ENCODE peak calls at places on chromosomes 4 and X, in four cellular contexts. One of them, this sample, is unnamed.

GRCh38 chr4:102554482-102554881 is 53.3 kb downstream of the NFKB1 start:
- DNase-seq in NAMALWA: no peak
- DNase-seq in gastrocnemius medialis: peak; percentile 53
- DNase-seq in pulmonary artery endothelial cell: no peak
- DNase-seq in this sample: no peak

GRCh38 chr4:123554819-123555499 is 158.4 kb downstream of the SPRY1 start:
- DNase-seq in pulmonary artery endothelial cell: no peak
- DNase-seq in gastrocnemius medialis: no peak
- DNase-seq in NAMALWA: no peak
- DNase-seq in this sample: no peak

GRCh38 chr4:4734425-4734824 is 125.0 kb upstream of the MSX1 start:
- DNase-seq in gastrocnemius medialis: no peak
- DNase-seq in pulmonary artery endothelial cell: no peak
- DNase-seq in NAMALWA: no peak
- DNase-seq in this sample: no peak

GRCh38 chrX:105552395-105552794 is 269.9 kb upstream of the NRK start:
- DNase-seq in NAMALWA: no peak
- DNase-seq in pulmonary artery endothelial cell: no peak
- DNase-seq in gastrocnemius medialis: no peak
- DNase-seq in this sample: no peak

GRCh38 chr4:92012899-92013867 is 290.6 kb upstream of the GRID2 start:
- DNase-seq in NAMALWA: no peak
- DNase-seq in pulmonary artery endothelial cell: no peak
- DNase-seq in gastrocnemius medialis: no peak
- DNase-seq in this sample: no peak

GRCh38 chr4:185115827-185116232 is 27.2 kb upstream of the SLC25A4 start:
- DNase-seq in NAMALWA: no peak
- DNase-seq in gastrocnemius medialis: peak; percentile 45
- DNase-seq in pulmonary artery endothelial cell: peak; percentile 49
- DNase-seq in this sample: no peak

GRCh38 chr4:8330821-8331566 is 61.4 kb downstream of the HTRA3 start:
- DNase-seq in pulmonary artery endothelial cell: no peak
- DNase-seq in NAMALWA: no peak
- DNase-seq in gastrocnemius medialis: peak; percentile 82
- DNase-seq in this sample: no peak

GRCh38 chrX:71976753-71977152 is 66.1 kb downstream of the NHSL2 start:
- DNase-seq in pulmonary artery endothelial cell: no peak
- DNase-seq in NAMALWA: no peak
- DNase-seq in gastrocnemius medialis: peak; percentile 17
- DNase-seq in this sample: no peak

GRCh38 chr4:82776925-82777542 is 21.6 kb downstream of the SCD5 start:
- DNase-seq in NAMALWA: no peak
- DNase-seq in gastrocnemius medialis: no peak
- DNase-seq in pulmonary artery endothelial cell: no peak
- DNase-seq in this sample: no peak

GRCh38 chrX:40570346-40571093 is 10.2 kb upstream of the ATP6AP2 start:
- DNase-seq in gastrocnemius medialis: no peak
- DNase-seq in NAMALWA: no peak
- DNase-seq in pulmonary artery endothelial cell: no peak
- DNase-seq in this sample: no peak

GRCh38 chr4:2333916-2334644 is 72.2 kb upstream of the MXD4 start:
- DNase-seq in NAMALWA: no peak
- DNase-seq in gastrocnemius medialis: no peak
- DNase-seq in pulmonary artery endothelial cell: no peak
- DNase-seq in this sample: no peak

GRCh38 chrX:109347618-109348017 is 134.3 kb downstream of the GUCY2F start:
- DNase-seq in NAMALWA: no peak
- DNase-seq in pulmonary artery endothelial cell: peak; percentile 45
- DNase-seq in gastrocnemius medialis: no peak
- DNase-seq in this sample: no peak

GRCh38 chrX:94107981-94108380 is 434.0 kb downstream of the FAM133A start:
- DNase-seq in gastrocnemius medialis: no peak
- DNase-seq in NAMALWA: no peak
- DNase-seq in pulmonary artery endothelial cell: no peak
- DNase-seq in this sample: no peak

GRCh38 chrX:152635941-152636340 is 1.8 kb upstream of the GABRQ start:
- DNase-seq in gastrocnemius medialis: no peak
- DNase-seq in pulmonary artery endothelial cell: no peak
- DNase-seq in NAMALWA: peak; percentile 27
- DNase-seq in this sample: no peak

GRCh38 chr4:135243960-135244561 is 1042.5 kb upstream of the PABPC4L start:
- DNase-seq in gastrocnemius medialis: no peak
- DNase-seq in pulmonary artery endothelial cell: no peak
- DNase-seq in NAMALWA: no peak
- DNase-seq in this sample: no peak